ENCODE peak calls at places on chromosomes 13 and 19, in five cellular contexts. T is stimulated activated CD4-positive, alpha-beta T cell treated with anti-CD3 and anti-CD28 coated beads, Interleukin-1b, Interleukin-23, amount 100 ng/mL, for 1 hour; F is KG1; V is activated naive CD4-positive, alpha-beta T cell; Z is Calu3. P is an unnamed sample.

GRCh38 chr19:32351807-32352630 is 6.6 kb downstream of the ZNF507 start:
- DNase-seq in T (no peak), F (no peak), V (no peak), Z (no peak), P (no peak)

GRCh38 chr19:38849746-38850230 is at the start of gene HNRNPL:
- DNase-seq in T (peak), F (peak), V (peak), Z (no peak), P (peak)

GRCh38 chr19:50638576-50638975 is 1.1 kb downstream of the SYT3 start:
- DNase-seq in T (no peak), F (no peak), V (no peak), Z (no peak), P (no peak)

GRCh38 chr13:28314879-28315278 is 176.5 kb downstream of the PAN3 start:
- DNase-seq in T (no peak), F (no peak), V (no peak), Z (no peak), P (no peak)

GRCh38 chr19:4010808-4011110 is 3.2 kb downstream of the PIAS4 start:
- DNase-seq in T (no peak), F (no peak), V (no peak), Z (no peak), P (no peak)

GRCh38 chr13:21242236-21242635 is 65.8 kb downstream of the MRPL57 start:
- DNase-seq in T (no peak), F (no peak), V (no peak), Z (no peak), P (no peak)

GRCh38 chr19:50967924-50968708 is 1.3 kb downstream of the KLK6 start:
- DNase-seq in T (no peak), F (no peak), V (no peak), Z (peak), P (no peak)

GRCh38 chr13:45191874-45192273 is 9.0 kb downstream of the KCTD4 start:
- DNase-seq in T (no peak), F (no peak), V (no peak), Z (no peak), P (no peak)

GRCh38 chr13:109918179-109918651 is 131.8 kb upstream of the IRS2 start:
- DNase-seq in T (no peak), F (no peak), V (no peak), Z (no peak), P (no peak)

GRCh38 chr13:60398438-60398891 is 1.4 kb downstream of the TDRD3 start:
- DNase-seq in T (no peak), F (peak), V (no peak), Z (no peak), P (no peak)

GRCh38 chr13:32022292-32022691 is 9.3 kb upstream of the FRY start:
- DNase-seq in T (no peak), F (no peak), V (no peak), Z (no peak), P (no peak)

GRCh38 chr19:47587295-47587694 is 14.3 kb upstream of the ZNF541 start:
- DNase-seq in T (no peak), F (no peak), V (no peak), Z (no peak), P (no peak)

GRCh38 chr19:14502334-14503092 is 6.6 kb upstream of the GIPC1 start:
- DNase-seq in T (no peak), F (no peak), V (no peak), Z (no peak), P (peak)

GRCh38 chr19:49872245-49873148 is 4.7 kb downstream of the AKT1S1 start:
- DNase-seq in T (no peak), F (no peak), V (no peak), Z (no peak), P (no peak)

GRCh38 chr13:77397636-77398035 is 70.7 kb upstream of the MYCBP2 start:
- DNase-seq in T (no peak), F (no peak), V (no peak), Z (no peak), P (no peak)

GRCh38 chr13:113170503-113170902 is 12.1 kb downstream of the PROZ start:
- DNase-seq in T (no peak), F (no peak), V (no peak), Z (no peak), P (no peak)

GRCh38 chr13:38685974-38686571 is 804 bp upstream of the FREM2 start:
- DNase-seq in T (no peak), F (no peak), V (no peak), Z (peak), P (no peak)

GRCh38 chr19:11560404-11560988 is 1.5 kb upstream of the ELOF1 start:
- DNase-seq in T (no peak), F (peak), V (no peak), Z (peak), P (no peak)

GRCh38 chr13:38527140-38527539 is 159.7 kb upstream of the FREM2 start:
- DNase-seq in T (no peak), F (no peak), V (no peak), Z (no peak), P (no peak)

GRCh38 chr19:31596751-31597150 is 247.5 kb upstream of the TSHZ3 start:
- DNase-seq in T (no peak), F (no peak), V (no peak), Z (no peak), P (no peak)

GRCh38 chr13:80630685-80631121 is 289.8 kb upstream of the SPRY2 start:
- DNase-seq in T (no peak), F (no peak), V (no peak), Z (no peak), P (no peak)

P was measured in breast epithelium.